ENCODE peak calls at places on chromosome 2, in ten cellular contexts. D, I, F, C, Z, B, R, L, X and M are unnamed samples.

GRCh38 chr2:68448671-68449394 is 18.3 kb downstream of the FBXO48 start:
- DNase-seq in L (no peak), B (no peak), Z (no peak), F (no peak), D (no peak), C (no peak), X (no peak), I (peak), R (no peak), M (no peak)

GRCh38 chr2:99689135-99689742 is 199.4 kb upstream of the REV1 start:
- DNase-seq in L (no peak), D (no peak), Z (no peak), R (no peak), C (peak), I (no peak), B (no peak), X (no peak), F (no peak), M (no peak)

GRCh38 chr2:216536725-216537124 is 38.1 kb downstream of the RPL37A start:
- DNase-seq in Z (peak), L (peak), X (no peak), B (no peak), C (no peak), I (peak), R (no peak), F (no peak), D (no peak), M (no peak)

GRCh38 chr2:225637199-225637598 is 237.7 kb downstream of the NYAP2 start:
- DNase-seq in C (no peak), Z (peak), D (no peak), F (no peak), B (peak), R (no peak), X (no peak), I (no peak), L (no peak), M (no peak)

GRCh38 chr2:16119741-16120140 is 179.4 kb downstream of the MYCN start:
- DNase-seq in L (no peak), D (no peak), B (no peak), Z (no peak), R (no peak), X (no peak), F (no peak), C (no peak), I (no peak), M (no peak)

GRCh38 chr2:11560806-11561205 is 27.0 kb downstream of the GREB1 start:
- DNase-seq in C (no peak), B (no peak), X (no peak), Z (no peak), D (no peak), F (no peak), I (peak), L (no peak), R (no peak), M (peak)

GRCh38 chr2:85248741-85249524 is 78.9 kb downstream of the TGOLN2 start:
- DNase-seq in Z (no peak), I (peak), F (peak), X (peak), D (peak), R (peak), C (peak), L (peak), B (no peak), M (no peak)

GRCh38 chr2:8573234-8573941 is 108.5 kb upstream of the ID2 start:
- DNase-seq in C (no peak), D (no peak), F (peak), R (no peak), Z (no peak), I (peak), X (no peak), L (no peak), B (peak), M (peak)

GRCh38 chr2:27378096-27378808 is 2.3 kb downstream of the ZNF513 start:
- DNase-seq in Z (peak), D (no peak), X (no peak), C (peak), R (peak), L (no peak), I (no peak), B (no peak), F (peak), M (peak)

GRCh38 chr2:31979966-31980365 is 30.8 kb downstream of the MEMO1 start:
- DNase-seq in I (no peak), C (no peak), Z (no peak), F (no peak), X (no peak), B (no peak), R (no peak), L (no peak), D (no peak), M (no peak)

GRCh38 chr2:8574196-8575010 is 107.5 kb upstream of the ID2 start:
- DNase-seq in Z (no peak), F (peak), I (peak), X (no peak), L (no peak), B (no peak), C (peak), R (peak), D (no peak), M (no peak)

GRCh38 chr2:241298554-241299165 is 16.8 kb downstream of the HDLBP start:
- DNase-seq in C (no peak), L (no peak), R (no peak), X (no peak), D (no peak), B (no peak), Z (no peak), I (no peak), F (no peak), M (no peak)

GRCh38 chr2:219570194-219570923 is 980 bp downstream of the OBSL1 start:
- DNase-seq in C (no peak), D (no peak), I (no peak), L (peak), R (peak), F (peak), B (no peak), Z (no peak), X (no peak), M (peak)

GRCh38 chr2:39494784-39495251 is 57.7 kb upstream of the MAP4K3 start:
- DNase-seq in R (peak), I (no peak), L (peak), Z (no peak), C (peak), D (peak), F (peak), X (no peak), B (no peak), M (peak)

GRCh38 chr2:67289921-67290371 is 107.2 kb upstream of the ETAA1 start:
- DNase-seq in B (no peak), R (no peak), C (peak), I (no peak), Z (no peak), F (peak), L (peak), D (no peak), X (no peak), M (no peak)

GRCh38 chr2:64686283-64686956 is 32.7 kb upstream of the SERTAD2 start:
- DNase-seq in R (no peak), C (no peak), L (no peak), Z (no peak), D (no peak), X (no peak), B (no peak), F (peak), I (no peak), M (no peak)

GRCh38 chr2:200787351-200788128 is 24.2 kb upstream of the BZW1 start:
- DNase-seq in F (peak), L (peak), B (no peak), D (peak), C (peak), Z (no peak), I (peak), X (no peak), R (peak), M (no peak)